ENCODE peak calls at places on chromosomes 5 and 9, in five cellular contexts. One of them, this sample, is unnamed.
A peak's percentile ranks its signal among the peaks of the same experiment; 100 is the strongest.

GRCh38 chr5:158483202-158483870 is 616.4 kb downstream of the EBF1 start:
- DNase-seq in astrocyte: no peak
- DNase-seq in GM23248: no peak
- DNase-seq in PC-3: peak; percentile 25
- DNase-seq in WERI-Rb-1: no peak
- DNase-seq in this sample: no peak

GRCh38 chr9:24436761-24437160 is 108.9 kb downstream of the IZUMO3 start:
- DNase-seq in PC-3: no peak
- DNase-seq in GM23248: no peak
- DNase-seq in WERI-Rb-1: no peak
- DNase-seq in astrocyte: peak; percentile 1
- DNase-seq in this sample: no peak

GRCh38 chr5:68999181-68999580 is 94.6 kb upstream of the SLC30A5 start:
- DNase-seq in astrocyte: no peak
- DNase-seq in WERI-Rb-1: no peak
- DNase-seq in PC-3: no peak
- DNase-seq in GM23248: no peak
- DNase-seq in this sample: no peak

GRCh38 chr5:56339732-56340131 is 106.6 kb upstream of the ANKRD55 start:
- DNase-seq in astrocyte: no peak
- DNase-seq in PC-3: no peak
- DNase-seq in GM23248: no peak
- DNase-seq in WERI-Rb-1: no peak
- DNase-seq in this sample: no peak

GRCh38 chr5:96476654-96477053 is 43.6 kb upstream of the PCSK1 start:
- DNase-seq in GM23248: peak; percentile 54
- DNase-seq in PC-3: no peak
- DNase-seq in WERI-Rb-1: no peak
- DNase-seq in astrocyte: peak; percentile 7
- DNase-seq in this sample: no peak

GRCh38 chr9:130860458-130861316 is 25.6 kb downstream of the ABL1 start:
- DNase-seq in astrocyte: peak; percentile 99
- DNase-seq in WERI-Rb-1: no peak
- DNase-seq in GM23248: peak; percentile 99
- DNase-seq in PC-3: no peak
- DNase-seq in this sample: peak; percentile 87

GRCh38 chr9:107684224-107684623 is 194.7 kb upstream of the KLF4 start:
- DNase-seq in astrocyte: peak; percentile 23
- DNase-seq in GM23248: peak; percentile 67
- DNase-seq in WERI-Rb-1: no peak
- DNase-seq in PC-3: no peak
- DNase-seq in this sample: no peak

GRCh38 chr5:156529902-156530301 is 202.9 kb downstream of the SGCD start:
- DNase-seq in astrocyte: no peak
- DNase-seq in WERI-Rb-1: no peak
- DNase-seq in GM23248: peak; percentile 14
- DNase-seq in PC-3: no peak
- DNase-seq in this sample: no peak

GRCh38 chr5:11560915-11561697 is 343.1 kb downstream of the CTNND2 start:
- DNase-seq in PC-3: peak; percentile 37
- DNase-seq in astrocyte: peak; percentile 5
- DNase-seq in WERI-Rb-1: no peak
- DNase-seq in GM23248: no peak
- DNase-seq in this sample: no peak

GRCh38 chr5:132661231-132662003 is 3.4 kb downstream of the IL13 start:
- DNase-seq in astrocyte: no peak
- DNase-seq in PC-3: no peak
- DNase-seq in GM23248: peak; percentile 12
- DNase-seq in WERI-Rb-1: no peak
- DNase-seq in this sample: no peak

GRCh38 chr9:26946753-26947727 is at the start of gene PLAA:
- DNase-seq in astrocyte: peak; percentile 87
- DNase-seq in WERI-Rb-1: peak; percentile 88
- DNase-seq in GM23248: peak; percentile 97
- DNase-seq in PC-3: peak; percentile 85
- DNase-seq in this sample: peak; percentile 89

GRCh38 chr5:32805966-32806626 is 95.0 kb downstream of the NPR3 start:
- DNase-seq in astrocyte: peak; percentile 70
- DNase-seq in PC-3: peak; percentile 74
- DNase-seq in GM23248: peak; percentile 94
- DNase-seq in WERI-Rb-1: no peak
- DNase-seq in this sample: no peak

DNA sequence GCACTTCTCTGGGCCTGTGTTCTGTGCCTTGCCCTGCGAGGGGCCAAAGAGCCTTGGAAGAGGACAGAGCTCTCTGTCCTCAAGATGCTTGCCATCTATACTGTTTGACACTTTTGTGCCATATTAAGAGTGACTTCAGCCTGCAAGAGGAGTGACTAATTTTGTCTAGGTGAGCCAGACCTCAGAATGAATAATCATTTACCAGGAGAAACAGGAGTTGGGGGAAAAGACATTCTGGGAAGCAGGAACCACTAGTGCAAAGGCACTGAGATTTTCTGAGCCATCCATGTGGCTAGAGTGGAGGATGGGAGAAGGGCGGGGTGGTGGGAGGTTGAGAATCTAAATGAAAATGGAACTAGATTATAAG is 1.9 kb downstream of the GSN start:
- DNase-seq in WERI-Rb-1: no peak
- DNase-seq in astrocyte: no peak
- DNase-seq in GM23248: peak; percentile 48
- DNase-seq in PC-3: peak; percentile 42
- DNase-seq in this sample: no peak
- H3K27ac ChIP-seq in WERI-Rb-1: no peak overlapping the region
- H3K27ac ChIP-seq in astrocyte: peak overlapping the region; percentile 74
- H3K27ac ChIP-seq in GM23248: peak overlapping the region; percentile 73
- H3K27ac ChIP-seq in PC-3: peak overlapping the region; percentile 45
- H3K27ac ChIP-seq in this sample: peak overlapping the region; percentile 100

DNA sequence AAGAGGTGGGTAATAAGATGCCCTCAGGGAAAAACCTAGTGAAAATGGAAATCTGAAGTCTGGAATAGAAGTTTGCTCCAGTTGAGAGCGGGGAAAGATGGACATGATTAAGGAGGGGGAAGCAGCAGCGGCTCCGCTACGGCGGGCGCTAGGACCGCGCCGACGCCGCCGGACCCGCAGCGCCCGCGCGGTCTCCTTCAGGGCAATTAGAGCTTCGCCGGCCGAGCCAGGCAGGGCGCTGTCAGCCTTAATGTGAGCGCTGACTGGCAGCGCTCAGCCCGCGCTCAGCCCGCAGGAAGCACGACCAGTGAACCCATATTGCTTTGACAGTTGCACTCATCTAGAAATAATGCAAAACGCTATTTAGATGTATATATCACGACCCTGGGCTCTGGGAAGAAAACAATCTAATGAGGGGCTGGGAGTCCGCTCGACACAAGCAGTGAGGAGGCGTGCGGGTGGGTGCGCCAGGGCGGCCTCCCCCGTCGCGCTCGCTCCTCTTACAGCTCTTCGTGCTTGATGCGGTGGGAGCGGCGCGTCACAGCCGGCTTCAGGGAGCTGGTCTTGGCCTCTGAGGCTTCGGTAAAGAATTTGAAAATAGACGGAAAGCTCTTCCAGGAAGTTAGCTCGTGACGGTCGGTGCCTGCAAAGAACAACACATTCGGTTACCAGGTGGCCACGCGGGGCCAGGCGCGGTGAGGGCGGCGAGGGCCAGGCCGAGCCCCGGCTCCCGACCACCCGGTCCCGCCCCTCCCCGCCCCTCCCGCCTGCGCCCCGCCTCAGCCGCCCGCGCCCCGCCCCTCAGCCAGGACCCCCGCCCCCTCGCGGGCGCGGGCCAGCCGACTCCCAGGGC is 37.7 kb downstream of the NR2F1 start:
- DNase-seq in GM23248: peak; percentile 85
- DNase-seq in WERI-Rb-1: peak; percentile 87
- DNase-seq in astrocyte: peak; percentile 63
- DNase-seq in PC-3: peak; percentile 80
- DNase-seq in this sample: peak; percentile 31
- H3K27ac ChIP-seq in GM23248: no peak overlapping the region
- H3K27ac ChIP-seq in WERI-Rb-1: peak overlapping the region; percentile 93
- H3K27ac ChIP-seq in astrocyte: peak overlapping the region; percentile 74
- H3K27ac ChIP-seq in PC-3: peak overlapping the region; percentile 28
- H3K27ac ChIP-seq in this sample: peak overlapping the region; percentile 90

GRCh38 chr5:77428033-77428432 is 64.1 kb downstream of the WDR41 start:
- DNase-seq in GM23248: peak; percentile 49
- DNase-seq in astrocyte: no peak
- DNase-seq in WERI-Rb-1: no peak
- DNase-seq in PC-3: no peak
- DNase-seq in this sample: no peak
- H3K27ac ChIP-seq in GM23248: peak overlapping the region; percentile 29
- H3K27ac ChIP-seq in astrocyte: no peak overlapping the region
- H3K27ac ChIP-seq in WERI-Rb-1: no peak overlapping the region
- H3K27ac ChIP-seq in PC-3: no peak overlapping the region
- H3K27ac ChIP-seq in this sample: peak overlapping the region; percentile 60

GRCh38 chr9:84169240-84169639 is 171.3 kb downstream of the SLC28A3 start:
- DNase-seq in astrocyte: peak; percentile 49
- DNase-seq in GM23248: peak; percentile 66
- DNase-seq in PC-3: peak; percentile 48
- DNase-seq in WERI-Rb-1: no peak
- DNase-seq in this sample: no peak
- H3K27ac ChIP-seq in astrocyte: no peak overlapping the region
- H3K27ac ChIP-seq in GM23248: peak overlapping the region; percentile 85
- H3K27ac ChIP-seq in PC-3: no peak overlapping the region
- H3K27ac ChIP-seq in WERI-Rb-1: no peak overlapping the region
- H3K27ac ChIP-seq in this sample: no peak overlapping the region

GRCh38 chr5:81783401-81783800 is 32.5 kb upstream of the SSBP2 start:
- DNase-seq in PC-3: no peak
- DNase-seq in WERI-Rb-1: no peak
- DNase-seq in GM23248: peak; percentile 29
- DNase-seq in astrocyte: no peak
- DNase-seq in this sample: no peak
- H3K27ac ChIP-seq in PC-3: no peak overlapping the region
- H3K27ac ChIP-seq in WERI-Rb-1: no peak overlapping the region
- H3K27ac ChIP-seq in GM23248: no peak overlapping the region
- H3K27ac ChIP-seq in astrocyte: no peak overlapping the region
- H3K27ac ChIP-seq in this sample: no peak overlapping the region

GRCh38 chr9:109442716-109443115 is 55.4 kb downstream of the PTPN3 start:
- DNase-seq in GM23248: no peak
- DNase-seq in PC-3: peak; percentile 36
- DNase-seq in WERI-Rb-1: no peak
- DNase-seq in astrocyte: no peak
- DNase-seq in this sample: no peak
- H3K27ac ChIP-seq in GM23248: no peak overlapping the region
- H3K27ac ChIP-seq in PC-3: no peak overlapping the region
- H3K27ac ChIP-seq in WERI-Rb-1: no peak overlapping the region
- H3K27ac ChIP-seq in astrocyte: no peak overlapping the region
- H3K27ac ChIP-seq in this sample: no peak overlapping the region

DNA sequence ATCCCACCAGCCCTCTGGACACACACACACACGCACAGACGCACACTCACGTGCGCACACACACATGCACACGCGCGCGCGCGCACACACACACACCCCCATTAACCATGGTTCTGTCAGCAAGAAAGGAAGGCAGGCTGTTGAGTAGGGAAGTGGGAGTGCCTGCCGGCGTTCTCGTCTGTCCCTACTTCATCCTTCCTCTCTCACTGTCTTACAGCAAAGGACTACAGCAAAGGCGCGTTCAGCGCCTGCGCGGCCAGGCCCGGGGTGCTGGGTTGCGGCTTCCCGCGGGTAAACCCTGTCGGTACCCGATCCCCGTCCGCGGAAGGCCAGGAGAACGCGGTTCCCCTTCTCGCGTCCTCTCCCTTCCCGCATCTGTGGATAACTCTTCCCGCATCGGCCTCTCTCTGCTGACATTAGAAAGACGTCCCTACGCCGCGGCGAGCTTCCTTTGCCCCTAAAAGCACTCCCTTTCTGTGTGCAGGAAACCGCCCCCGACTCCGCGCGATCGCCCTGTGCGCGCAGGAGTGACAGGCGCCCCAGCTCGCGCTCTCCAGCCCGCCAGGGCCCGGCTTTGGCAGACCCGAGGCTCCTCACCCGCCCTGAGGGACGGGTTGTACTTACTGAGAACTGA is 219.2 kb downstream of the AGTPBP1 start:
- DNase-seq in PC-3: no peak
- DNase-seq in astrocyte: peak; percentile 38
- DNase-seq in GM23248: peak; percentile 61
- DNase-seq in WERI-Rb-1: peak; percentile 63
- DNase-seq in this sample: no peak
- H3K27ac ChIP-seq in PC-3: no peak overlapping the region
- H3K27ac ChIP-seq in astrocyte: no peak overlapping the region
- H3K27ac ChIP-seq in GM23248: no peak overlapping the region
- H3K27ac ChIP-seq in WERI-Rb-1: peak overlapping the region; percentile 0
- H3K27ac ChIP-seq in this sample: no peak overlapping the region

DNA sequence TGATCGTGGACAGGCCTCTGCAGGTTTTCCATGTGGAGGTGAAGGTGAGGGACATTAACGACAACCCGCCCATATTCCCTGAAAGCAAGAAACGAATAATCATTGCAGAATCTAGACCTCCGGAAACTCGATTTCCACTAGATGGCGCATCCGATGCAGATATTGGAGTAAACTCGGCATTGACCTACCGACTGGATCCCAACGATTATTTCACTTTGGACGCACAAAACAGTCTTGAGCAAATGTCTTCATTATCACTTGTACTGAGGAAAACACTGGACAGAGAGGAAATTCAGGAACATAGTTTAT is 621 bp downstream of the PCDHA13 start:
- DNase-seq in astrocyte: no peak
- DNase-seq in GM23248: no peak
- DNase-seq in PC-3: peak; percentile 81
- DNase-seq in WERI-Rb-1: peak; percentile 79
- DNase-seq in this sample: no peak
- H3K27ac ChIP-seq in astrocyte: no peak overlapping the region
- H3K27ac ChIP-seq in GM23248: no peak overlapping the region
- H3K27ac ChIP-seq in PC-3: peak overlapping the region; percentile 33
- H3K27ac ChIP-seq in WERI-Rb-1: peak overlapping the region; percentile 55
- H3K27ac ChIP-seq in this sample: no peak overlapping the region

GRCh38 chr9:94894111-94894699 is 167.7 kb downstream of the AOPEP start:
- DNase-seq in PC-3: no peak
- DNase-seq in WERI-Rb-1: no peak
- DNase-seq in GM23248: no peak
- DNase-seq in astrocyte: peak; percentile 42
- DNase-seq in this sample: no peak

GRCh38 chr9:94892675-94893074 is 166.2 kb downstream of the AOPEP start:
- DNase-seq in GM23248: no peak
- DNase-seq in PC-3: no peak
- DNase-seq in WERI-Rb-1: no peak
- DNase-seq in astrocyte: no peak
- DNase-seq in this sample: no peak

GRCh38 chr9:94889627-94890026 is 163.1 kb downstream of the AOPEP start:
- DNase-seq in GM23248: no peak
- DNase-seq in astrocyte: peak; percentile 73
- DNase-seq in WERI-Rb-1: no peak
- DNase-seq in PC-3: no peak
- DNase-seq in this sample: no peak

GRCh38 chr9:94888775-94889174 is 162.3 kb downstream of the AOPEP start:
- DNase-seq in astrocyte: no peak
- DNase-seq in PC-3: no peak
- DNase-seq in GM23248: no peak
- DNase-seq in WERI-Rb-1: no peak
- DNase-seq in this sample: no peak

DNA sequence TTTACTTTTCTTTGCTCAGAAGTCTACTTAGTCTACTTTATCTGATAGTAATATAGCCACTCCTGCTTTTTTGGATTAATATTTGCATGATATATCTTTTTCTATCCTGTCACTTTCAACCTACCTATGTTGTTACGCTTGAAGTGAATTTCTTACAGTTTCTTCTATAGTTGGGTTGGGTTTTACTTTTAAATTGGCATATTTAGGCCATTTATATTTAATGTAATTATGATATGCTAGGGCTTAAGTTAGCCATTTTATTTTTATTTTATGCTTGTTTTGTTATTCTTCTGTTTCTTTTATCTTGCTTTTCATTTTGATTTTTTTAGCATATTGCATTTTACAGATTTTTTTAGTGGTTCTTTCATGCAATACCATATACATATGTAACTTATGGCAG is 164.7 kb downstream of the AOPEP start:
- DNase-seq in GM23248: no peak
- DNase-seq in WERI-Rb-1: no peak
- DNase-seq in PC-3: no peak
- DNase-seq in astrocyte: no peak
- DNase-seq in this sample: no peak
- H3K27ac ChIP-seq in GM23248: no peak overlapping the region
- H3K27ac ChIP-seq in WERI-Rb-1: no peak overlapping the region
- H3K27ac ChIP-seq in PC-3: peak overlapping the region; percentile 31
- H3K27ac ChIP-seq in astrocyte: no peak overlapping the region
- H3K27ac ChIP-seq in this sample: no peak overlapping the region

This sample was measured in uterus.